ENCODE peak calls at places on chromosomes 12 and 14, in four cellular contexts. K is neuronal stem cell, W is mesenchymal stem cell, J is mesendoderm. H is an unnamed sample.

GRCh38 chr14:74217672-74218448 is 21.4 kb upstream of the VSX2 start:
- DNase-seq in K (peak), W (peak), J (peak), H (peak)

GRCh38 chr14:106459971-106460730 is 933.8 kb downstream of the TMEM121 start:
- DNase-seq in K (no peak), W (no peak), J (no peak), H (no peak)

GRCh38 chr14:81169711-81170103 is 51.1 kb downstream of the GTF2A1 start:
- DNase-seq in K (no peak), W (peak), J (peak), H (peak)

GRCh38 chr12:68264175-68264863 is 10.9 kb upstream of the IL22 start:
- DNase-seq in K (no peak), W (no peak), J (no peak), H (peak)

GRCh38 chr12:42372154-42372791 is 46.3 kb downstream of the PPHLN1 start:
- DNase-seq in K (peak), W (peak), J (peak), H (peak)

GRCh38 chr12:56601503-56601902 is 28.6 kb downstream of the BAZ2A start:
- DNase-seq in K (no peak), W (no peak), J (peak), H (no peak)

GRCh38 chr14:38496092-38496491 is 240.2 kb upstream of the CLEC14A start:
- DNase-seq in K (no peak), W (no peak), J (no peak), H (no peak)

GRCh38 chr12:85985996-85986395 is 111.9 kb downstream of the NTS start:
- DNase-seq in K (no peak), W (no peak), J (no peak), H (no peak)

GRCh38 chr12:132761032-132761910 is at the start of gene ANKLE2:
- DNase-seq in K (peak), W (peak), J (peak), H (peak)

GRCh38 chr14:64115401-64115800 is 178.8 kb downstream of the ESR2 start:
- DNase-seq in K (no peak), W (no peak), J (no peak), H (no peak)

GRCh38 chr12:64691793-64692583 is 67.2 kb downstream of the GNS start:
- DNase-seq in K (peak), W (peak), J (peak), H (peak)

GRCh38 chr12:64687816-64688599 is 71.2 kb downstream of the GNS start:
- DNase-seq in K (no peak), W (peak), J (no peak), H (peak)

GRCh38 chr12:64688715-64689114 is 70.5 kb downstream of the GNS start:
- DNase-seq in K (no peak), W (no peak), J (no peak), H (no peak)

GRCh38 chr12:64694130-64695078 is 64.8 kb downstream of the GNS start:
- DNase-seq in K (no peak), W (no peak), J (no peak), H (no peak)

GRCh38 chr12:64691227-64691792 is 67.9 kb downstream of the GNS start:
- DNase-seq in K (peak), W (no peak), J (peak), H (no peak)
- H2AK5ac ChIP-seq in K (no peak), W (peak), J (no peak), H (no peak)

GRCh38 chr12:51401486-51401885 is 10.3 kb upstream of the GALNT6 start:
- DNase-seq in K (no peak), W (no peak), J (no peak), H (no peak)
- H2AK5ac ChIP-seq in K (peak), W (no peak), J (no peak), H (no peak)

GRCh38 chr14:68503186-68503825 is 289.6 kb downstream of the ZFP36L1 start:
- DNase-seq in K (no peak), W (no peak), J (peak), H (no peak)

GRCh38 chr14:68504861-68505260 is 288.0 kb downstream of the ZFP36L1 start:
- DNase-seq in K (no peak), W (no peak), J (peak), H (no peak)

GRCh38 chr14:68501171-68501570 is 291.7 kb downstream of the ZFP36L1 start:
- DNase-seq in K (no peak), W (no peak), J (no peak), H (no peak)

GRCh38 chr14:68501621-68502052 is 291.2 kb downstream of the ZFP36L1 start:
- DNase-seq in K (no peak), W (no peak), J (no peak), H (no peak)

GRCh38 chr14:68502196-68502595 is 290.7 kb downstream of the ZFP36L1 start:
- DNase-seq in K (no peak), W (no peak), J (no peak), H (no peak)
- H2AK5ac ChIP-seq in K (peak), W (no peak), J (no peak), H (no peak)

DNA sequence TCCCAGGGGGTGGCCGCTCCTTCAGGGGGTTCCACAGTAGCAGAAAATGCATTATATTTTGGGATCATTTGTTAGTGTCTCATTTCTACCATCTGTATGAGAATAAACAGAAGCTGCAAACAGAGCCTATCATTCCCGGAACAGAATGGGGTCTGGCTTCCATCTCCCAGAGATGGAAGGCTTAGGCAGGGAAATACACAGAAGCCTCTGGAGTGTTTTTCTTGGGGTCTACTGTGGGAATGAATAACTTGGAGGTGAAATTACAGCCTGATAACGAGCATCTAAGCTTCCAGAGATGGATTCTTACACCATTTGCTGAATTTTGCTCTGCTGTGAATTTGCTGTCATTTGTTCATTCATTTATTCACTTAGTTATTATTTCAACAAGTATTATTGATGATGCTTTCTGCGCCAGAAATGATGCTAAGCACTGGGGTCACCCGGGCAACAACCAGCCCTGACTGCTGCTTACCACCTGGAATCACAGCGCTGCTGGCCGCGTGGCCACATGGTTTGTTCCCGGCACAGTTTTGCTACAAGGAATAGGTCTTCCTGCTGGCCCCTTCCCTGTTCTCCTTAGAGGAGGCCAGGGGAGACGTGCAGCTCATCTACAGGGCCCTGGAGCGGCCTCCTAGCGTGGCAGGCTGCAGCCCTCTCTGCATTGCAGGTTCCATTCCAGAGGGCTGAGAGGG is 6.9 kb downstream of the JDP2 start:
- DNase-seq in K (no peak), W (peak), J (no peak), H (no peak)
- H2AK5ac ChIP-seq in K (no peak), W (no peak), J (no peak), H (no peak)

DNA sequence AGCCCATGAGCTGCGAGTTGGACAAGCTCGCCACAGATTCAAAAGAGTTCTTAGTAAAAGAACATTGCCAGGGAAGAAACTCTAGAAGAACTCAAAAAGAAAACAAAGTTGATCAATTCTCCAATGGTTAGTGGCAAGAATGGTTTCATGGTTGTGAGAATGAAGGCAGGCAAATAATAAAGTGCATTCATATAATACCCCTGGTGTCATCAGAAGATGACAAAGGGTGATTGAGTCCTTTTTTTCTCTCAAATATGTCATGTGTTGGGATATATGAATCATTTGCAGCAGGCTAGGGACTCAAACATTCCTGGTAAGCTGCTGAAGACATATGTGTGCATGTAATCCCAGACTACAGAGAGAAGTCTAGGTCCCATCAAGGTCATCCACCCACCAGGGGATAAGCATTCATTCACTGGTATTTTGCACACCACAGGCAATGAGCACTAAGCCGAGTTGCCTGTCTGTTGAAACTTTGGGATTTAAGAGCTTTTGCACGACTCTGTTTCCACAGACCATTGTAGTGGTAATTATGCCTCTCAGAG is 82.4 kb upstream of the MYF6 start:
- DNase-seq in K (no peak), W (no peak), J (no peak), H (no peak)
- H2AK5ac ChIP-seq in K (no peak), W (no peak), J (no peak), H (no peak)

DNA sequence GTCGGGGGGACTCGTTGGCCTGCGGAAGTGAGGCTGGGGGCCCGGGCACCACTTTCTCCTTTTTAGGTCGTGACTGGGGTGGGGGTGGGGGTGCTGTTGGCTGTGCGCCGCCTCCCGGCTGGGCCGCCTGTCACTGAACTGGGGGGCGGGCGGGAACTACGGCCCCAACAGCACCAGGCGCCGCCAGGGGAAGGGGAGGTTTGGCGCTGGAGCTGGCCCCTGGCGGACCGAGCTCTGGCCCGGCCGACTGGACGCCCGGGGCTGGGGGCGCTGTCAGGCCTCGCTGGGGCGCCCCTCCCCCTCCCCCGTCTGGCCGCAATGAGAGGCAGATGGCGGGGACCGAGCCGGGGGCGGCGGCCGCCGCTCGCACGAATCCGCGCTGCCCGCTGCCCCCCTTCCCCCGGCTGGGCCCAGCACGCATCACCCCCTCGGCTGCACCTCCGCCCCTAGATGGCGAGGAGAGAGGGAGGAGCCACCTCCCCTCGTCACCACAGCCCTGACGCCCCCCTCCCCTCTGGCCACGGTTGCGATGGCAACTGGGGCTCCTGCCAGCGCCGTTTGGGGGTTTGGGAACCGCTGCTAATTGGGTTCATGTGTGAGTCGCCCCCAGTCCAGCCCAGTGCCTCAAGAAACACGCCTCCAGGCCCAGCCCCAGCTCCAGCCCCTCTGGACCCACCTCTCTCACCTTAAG is 723 bp downstream of the NFATC4 start:
- DNase-seq in K (peak), W (peak), J (peak), H (peak)
- H2AK5ac ChIP-seq in K (peak), W (peak), J (no peak), H (peak)

GRCh38 chr14:101733211-101733610 is 28.3 kb upstream of the PPP2R5C start:
- DNase-seq in K (no peak), W (peak), J (no peak), H (peak)

GRCh38 chr14:101729382-101729781 is 32.1 kb upstream of the PPP2R5C start:
- DNase-seq in K (no peak), W (no peak), J (no peak), H (no peak)

GRCh38 chr14:101732128-101732527 is 29.4 kb upstream of the PPP2R5C start:
- DNase-seq in K (no peak), W (no peak), J (no peak), H (no peak)

GRCh38 chr14:101731187-101732080 is 30.1 kb upstream of the PPP2R5C start:
- DNase-seq in K (no peak), W (peak), J (peak), H (peak)

DNA sequence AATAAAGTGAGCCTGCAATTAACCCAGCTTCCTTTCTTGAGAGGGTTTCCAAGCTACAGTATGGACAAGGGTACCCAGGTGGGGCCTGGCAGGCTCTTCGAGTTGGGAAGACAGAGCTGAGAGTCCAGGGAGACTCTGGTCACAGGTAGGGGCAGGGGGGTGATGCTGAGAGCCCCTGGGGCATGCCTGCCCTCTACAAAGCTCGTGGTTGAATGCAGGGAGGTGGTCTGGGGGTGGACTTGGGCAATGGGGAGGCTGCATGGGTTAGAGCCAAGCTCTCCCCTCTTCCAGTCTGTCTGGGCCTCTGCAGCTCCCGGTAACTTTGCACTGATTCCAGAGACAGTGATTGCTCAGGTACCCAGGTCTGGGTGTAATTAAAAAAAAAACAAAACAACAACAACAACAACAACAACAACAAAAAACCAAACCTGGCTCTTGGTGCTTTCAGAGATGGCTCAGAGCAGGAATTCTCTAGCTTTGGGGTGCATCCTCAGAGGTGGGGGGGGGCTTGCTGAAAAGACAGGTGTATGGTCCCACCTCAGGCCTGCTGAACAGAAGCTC is 30.8 kb upstream of the PPP2R5C start:
- DNase-seq in K (no peak), W (no peak), J (no peak), H (no peak)
- H2AK5ac ChIP-seq in K (no peak), W (peak), J (no peak), H (no peak)

GRCh38 chr12:113497709-113498108 is 26.0 kb upstream of the LHX5 start:
- DNase-seq in K (no peak), W (no peak), J (no peak), H (no peak)

GRCh38 chr12:113500662-113501435 is 29.2 kb upstream of the LHX5 start:
- DNase-seq in K (no peak), W (no peak), J (peak), H (no peak)

GRCh38 chr12:113498490-113498889 is 26.8 kb upstream of the LHX5 start:
- DNase-seq in K (no peak), W (no peak), J (no peak), H (no peak)
- H2AK5ac ChIP-seq in K (no peak), W (no peak), J (no peak), H (no peak)

GRCh38 chr14:69154779-69155178 is 1.9 kb upstream of the DCAF5 start:
- DNase-seq in K (no peak), W (peak), J (peak), H (no peak)

GRCh38 chr14:69151458-69152180 is 1.3 kb downstream of the DCAF5 start:
- DNase-seq in K (peak), W (peak), J (peak), H (peak)

GRCh38 chr14:69153848-69154208 is 909 bp upstream of the DCAF5 start:
- DNase-seq in K (no peak), W (no peak), J (no peak), H (no peak)

GRCh38 chr14:69152181-69152943 is 557 bp downstream of the DCAF5 start:
- DNase-seq in K (peak), W (peak), J (peak), H (no peak)

GRCh38 chr14:69152944-69153847 is at the start of gene DCAF5:
- DNase-seq in K (peak), W (peak), J (peak), H (peak)
- H2AK5ac ChIP-seq in K (peak), W (peak), J (no peak), H (peak)